ENCODE peak calls at places on chromosome 3, in five cellular contexts. A is cardiac muscle cell, U is neuronal stem cell, S is body of pancreas, T is esophagus squamous epithelium. G is an unnamed sample.

GRCh38 chr3:100033184-100033583 is 81.1 kb downstream of the FILIP1L start:
- DNase-seq in A (peak; percentile 88), U (no peak), S (no peak), T (no peak), G (no peak)

GRCh38 chr3:110677506-110677905 is 394.1 kb upstream of the NECTIN3 start:
- DNase-seq in A (no peak), U (no peak), S (no peak), T (no peak), G (no peak)

GRCh38 chr3:151002582-151002981 is 30.1 kb upstream of the CLRN1 start:
- DNase-seq in A (no peak), U (no peak), S (no peak), T (no peak), G (no peak)

GRCh38 chr3:76310661-76311060 is 525.3 kb upstream of the ZNF717 start:
- DNase-seq in A (no peak), U (no peak), S (no peak), T (no peak), G (no peak)

GRCh38 chr3:52238193-52238760 is 681 bp downstream of the TWF2 start:
- DNase-seq in A (no peak), U (no peak), S (peak; percentile 10), T (no peak), G (no peak)

GRCh38 chr3:40148827-40149226 is 160.7 kb upstream of the EIF1B start:
- DNase-seq in A (no peak), U (no peak), S (no peak), T (no peak), G (no peak)

GRCh38 chr3:160956785-160957184 is 148.4 kb downstream of the B3GALNT1 start:
- DNase-seq in A (peak; percentile 50), U (no peak), S (no peak), T (no peak), G (no peak)

GRCh38 chr3:47283193-47283537 is 421 bp downstream of the KLHL18 start:
- DNase-seq in A (no peak), U (no peak), S (peak; percentile 23), T (no peak), G (peak; percentile 31)

GRCh38 chr3:196168808-196169391 is 42.3 kb downstream of the ZDHHC19 start:
- DNase-seq in A (no peak), U (no peak), S (peak; percentile 86), T (no peak), G (no peak)

GRCh38 chr3:4986175-4986610 is 7.0 kb downstream of the BHLHE40 start:
- DNase-seq in A (peak; percentile 28), U (no peak), S (peak; percentile 36), T (no peak), G (no peak)

GRCh38 chr3:4988815-4989648 is 9.8 kb downstream of the BHLHE40 start:
- DNase-seq in A (peak; percentile 32), U (no peak), S (peak; percentile 86), T (no peak), G (no peak)

GRCh38 chr3:184757010-184757651 is 45.3 kb upstream of the MAGEF1 start:
- DNase-seq in A (peak; percentile 96), U (no peak), S (peak; percentile 45), T (no peak), G (no peak)

GRCh38 chr3:24401090-24401810 is 93.4 kb downstream of the THRB start:
- DNase-seq in A (no peak), U (no peak), S (peak; percentile 16), T (no peak), G (no peak)

GRCh38 chr3:39121626-39122025 is 14.1 kb downstream of the TTC21A start:
- DNase-seq in A (no peak), U (no peak), S (no peak), T (no peak), G (no peak)

GRCh38 chr3:124688580-124689454 is 41.4 kb upstream of the UMPS start:
- DNase-seq in A (peak; percentile 86), U (peak; percentile 71), S (peak; percentile 90), T (no peak), G (peak; percentile 79)

GRCh38 chr3:100825574-100825973 is 116.3 kb downstream of the TFG start:
- DNase-seq in A (peak; percentile 33), U (no peak), S (no peak), T (no peak), G (no peak)

GRCh38 chr3:187939891-187940290 is 194.6 kb upstream of the BCL6 start:
- DNase-seq in A (no peak), U (no peak), S (no peak), T (no peak), G (no peak)
- H3K4me1 ChIP-seq in A (no peaks in the 10 kb centered on the region), U (peaks cover 2% of the 10 kb centered on the region), S (no peaks in the 10 kb centered on the region), T (peaks cover 9% of the 10 kb centered on the region), G (peaks cover 2% of the 10 kb centered on the region)

GRCh38 chr3:101938262-101938847 is 89.0 kb downstream of the NFKBIZ start:
- DNase-seq in A (no peak), U (no peak), S (no peak), T (no peak), G (no peak)
- H3K4me1 ChIP-seq in A (peaks cover 53% of the 10 kb centered on the region), U (no peaks in the 10 kb centered on the region), S (no peaks in the 10 kb centered on the region), T (peaks cover 3% of the 10 kb centered on the region), G (peaks cover 20% of the 10 kb centered on the region)

GRCh38 chr3:71416868-71417267 is 166.7 kb downstream of the FOXP1 start:
- DNase-seq in A (no peak), U (no peak), S (peak; percentile 13), T (no peak), G (no peak)
- H3K4me1 ChIP-seq in A (peaks cover 23% of the 10 kb centered on the region), U (peaks cover 5% of the 10 kb centered on the region), S (peaks cover 12% of the 10 kb centered on the region), T (peaks cover 15% of the 10 kb centered on the region), G (peaks cover 3% of the 10 kb centered on the region)

GRCh38 chr3:66392512-66392911 is 108.3 kb downstream of the LRIG1 start:
- DNase-seq in A (no peak), U (no peak), S (no peak), T (no peak), G (no peak)
- H3K4me1 ChIP-seq in A (no peaks in the 10 kb centered on the region), U (peaks cover 3% of the 10 kb centered on the region), S (peaks cover 10% of the 10 kb centered on the region), T (no peaks in the 10 kb centered on the region), G (peaks cover 5% of the 10 kb centered on the region)

DNA sequence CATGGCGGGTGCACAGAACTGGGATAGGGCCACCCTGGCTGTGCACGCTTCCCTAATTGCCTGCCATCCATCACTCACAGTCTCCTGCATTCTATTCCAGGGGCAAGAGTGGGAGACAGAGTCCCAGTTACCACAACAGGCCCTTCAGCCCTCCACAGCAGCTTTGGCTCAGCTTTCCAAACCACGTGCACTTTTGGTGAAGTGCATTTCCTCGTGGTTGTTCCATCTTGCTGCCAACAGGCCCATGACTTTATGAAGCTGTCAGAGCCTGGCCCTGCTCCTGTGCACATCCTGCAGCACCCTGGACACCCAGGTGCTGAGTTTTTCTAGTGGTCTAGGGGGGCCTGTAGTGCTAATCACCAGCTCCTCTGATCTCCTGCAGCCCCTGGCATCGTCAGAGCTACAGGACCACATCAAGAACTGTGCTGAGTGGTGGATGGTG is 110.2 kb downstream of the ADCY5 start:
- DNase-seq in A (no peak), U (no peak), S (no peak), T (no peak), G (no peak)
- H3K4me1 ChIP-seq in A (peaks cover 27% of the 10 kb centered on the region), U (no peaks in the 10 kb centered on the region), S (peaks cover 10% of the 10 kb centered on the region), T (no peaks in the 10 kb centered on the region), G (no peaks in the 10 kb centered on the region)